ENCODE peak calls at places on chromosomes 6 and 20, in eight cellular contexts. One of them, this sample, is unnamed.

GRCh38 chr6:166277021-166277420 is 31.2 kb downstream of the PRR18 start:
- DNase-seq in foreskin fibroblast: peak
- DNase-seq in upper lobe of right lung: no peak
- DNase-seq in heart left ventricle: no peak
- DNase-seq in heart right ventricle: no peak
- DNase-seq in activated B cell treated with CpG ODN at 0.5 μM for 24 hours: no peak
- DNase-seq in colonic mucosa: no peak
- DNase-seq in choroid plexus epithelial cell: peak
- DNase-seq in this sample: no peak

GRCh38 chr6:47655719-47656595 is 42.4 kb upstream of the ADGRF4 start:
- DNase-seq in foreskin fibroblast: peak
- DNase-seq in upper lobe of right lung: no peak
- DNase-seq in heart left ventricle: no peak
- DNase-seq in heart right ventricle: peak
- DNase-seq in activated B cell treated with CpG ODN at 0.5 μM for 24 hours: no peak
- DNase-seq in colonic mucosa: peak
- DNase-seq in choroid plexus epithelial cell: no peak
- DNase-seq in this sample: no peak

GRCh38 chr6:132814716-132815570 is 574 bp downstream of the RPS12 start:
- DNase-seq in foreskin fibroblast: no peak
- DNase-seq in upper lobe of right lung: no peak
- DNase-seq in heart left ventricle: no peak
- DNase-seq in heart right ventricle: no peak
- DNase-seq in activated B cell treated with CpG ODN at 0.5 μM for 24 hours: no peak
- DNase-seq in colonic mucosa: no peak
- DNase-seq in choroid plexus epithelial cell: no peak
- DNase-seq in this sample: no peak

GRCh38 chr6:157984686-157985225 is 3.1 kb downstream of the SYNJ2 start:
- DNase-seq in foreskin fibroblast: no peak
- DNase-seq in upper lobe of right lung: peak
- DNase-seq in heart left ventricle: no peak
- DNase-seq in heart right ventricle: no peak
- DNase-seq in activated B cell treated with CpG ODN at 0.5 μM for 24 hours: no peak
- DNase-seq in colonic mucosa: no peak
- DNase-seq in choroid plexus epithelial cell: no peak
- DNase-seq in this sample: no peak

GRCh38 chr20:61701802-61702201 is 363.9 kb downstream of the TAF4 start:
- DNase-seq in foreskin fibroblast: no peak
- DNase-seq in upper lobe of right lung: no peak
- DNase-seq in heart left ventricle: no peak
- DNase-seq in heart right ventricle: no peak
- DNase-seq in activated B cell treated with CpG ODN at 0.5 μM for 24 hours: no peak
- DNase-seq in colonic mucosa: no peak
- DNase-seq in choroid plexus epithelial cell: no peak
- DNase-seq in this sample: no peak

GRCh38 chr6:37482356-37483292 is 17.1 kb downstream of the CCDC167 start:
- DNase-seq in foreskin fibroblast: no peak
- DNase-seq in upper lobe of right lung: no peak
- DNase-seq in heart left ventricle: no peak
- DNase-seq in heart right ventricle: no peak
- DNase-seq in activated B cell treated with CpG ODN at 0.5 μM for 24 hours: no peak
- DNase-seq in colonic mucosa: no peak
- DNase-seq in choroid plexus epithelial cell: no peak
- DNase-seq in this sample: peak

GRCh38 chr6:36791553-36792171 is 47.6 kb downstream of the CPNE5 start:
- DNase-seq in foreskin fibroblast: no peak
- DNase-seq in upper lobe of right lung: no peak
- DNase-seq in heart left ventricle: no peak
- DNase-seq in heart right ventricle: no peak
- DNase-seq in activated B cell treated with CpG ODN at 0.5 μM for 24 hours: no peak
- DNase-seq in colonic mucosa: no peak
- DNase-seq in choroid plexus epithelial cell: no peak
- DNase-seq in this sample: no peak

GRCh38 chr6:5466459-5466858 is 205.1 kb downstream of the FARS2 start:
- DNase-seq in foreskin fibroblast: peak
- DNase-seq in upper lobe of right lung: no peak
- DNase-seq in heart left ventricle: no peak
- DNase-seq in heart right ventricle: no peak
- DNase-seq in activated B cell treated with CpG ODN at 0.5 μM for 24 hours: no peak
- DNase-seq in colonic mucosa: no peak
- DNase-seq in choroid plexus epithelial cell: peak
- DNase-seq in this sample: no peak

GRCh38 chr6:165055231-165055630 is 254.2 kb downstream of the C6orf118 start:
- DNase-seq in foreskin fibroblast: no peak
- DNase-seq in upper lobe of right lung: no peak
- DNase-seq in heart left ventricle: no peak
- DNase-seq in heart right ventricle: no peak
- DNase-seq in activated B cell treated with CpG ODN at 0.5 μM for 24 hours: no peak
- DNase-seq in colonic mucosa: no peak
- DNase-seq in choroid plexus epithelial cell: no peak
- DNase-seq in this sample: no peak

GRCh38 chr6:16883414-16883813 is 122.2 kb upstream of the ATXN1 start:
- DNase-seq in foreskin fibroblast: no peak
- DNase-seq in upper lobe of right lung: no peak
- DNase-seq in heart left ventricle: no peak
- DNase-seq in heart right ventricle: no peak
- DNase-seq in activated B cell treated with CpG ODN at 0.5 μM for 24 hours: no peak
- DNase-seq in colonic mucosa: no peak
- DNase-seq in choroid plexus epithelial cell: no peak
- DNase-seq in this sample: no peak

GRCh38 chr6:113774122-113774835 is 82.9 kb upstream of the MARCKS start:
- DNase-seq in foreskin fibroblast: peak
- DNase-seq in upper lobe of right lung: no peak
- DNase-seq in heart left ventricle: no peak
- DNase-seq in heart right ventricle: no peak
- DNase-seq in activated B cell treated with CpG ODN at 0.5 μM for 24 hours: no peak
- DNase-seq in colonic mucosa: no peak
- DNase-seq in choroid plexus epithelial cell: peak
- DNase-seq in this sample: no peak

GRCh38 chr6:122452509-122452908 is 19.1 kb downstream of the SERINC1 start:
- DNase-seq in foreskin fibroblast: no peak
- DNase-seq in upper lobe of right lung: no peak
- DNase-seq in heart left ventricle: no peak
- DNase-seq in heart right ventricle: no peak
- DNase-seq in activated B cell treated with CpG ODN at 0.5 μM for 24 hours: no peak
- DNase-seq in colonic mucosa: no peak
- DNase-seq in choroid plexus epithelial cell: no peak
- DNase-seq in this sample: no peak

GRCh38 chr6:134937426-134937825 is 12.5 kb downstream of the ALDH8A1 start:
- DNase-seq in foreskin fibroblast: no peak
- DNase-seq in upper lobe of right lung: no peak
- DNase-seq in heart left ventricle: no peak
- DNase-seq in heart right ventricle: no peak
- DNase-seq in activated B cell treated with CpG ODN at 0.5 μM for 24 hours: no peak
- DNase-seq in colonic mucosa: no peak
- DNase-seq in choroid plexus epithelial cell: no peak
- DNase-seq in this sample: no peak

GRCh38 chr20:7610681-7611080 is 329.6 kb downstream of the HAO1 start:
- DNase-seq in foreskin fibroblast: no peak
- DNase-seq in upper lobe of right lung: no peak
- DNase-seq in heart left ventricle: no peak
- DNase-seq in heart right ventricle: no peak
- DNase-seq in activated B cell treated with CpG ODN at 0.5 μM for 24 hours: no peak
- DNase-seq in colonic mucosa: no peak
- DNase-seq in choroid plexus epithelial cell: no peak
- DNase-seq in this sample: no peak

GRCh38 chr6:75424610-75425548 is 68.7 kb downstream of the FILIP1 start:
- DNase-seq in foreskin fibroblast: peak
- DNase-seq in upper lobe of right lung: no peak
- DNase-seq in heart left ventricle: no peak
- DNase-seq in heart right ventricle: no peak
- DNase-seq in activated B cell treated with CpG ODN at 0.5 μM for 24 hours: no peak
- DNase-seq in colonic mucosa: no peak
- DNase-seq in choroid plexus epithelial cell: no peak
- DNase-seq in this sample: no peak

GRCh38 chr6:111828799-111829198 is 44.5 kb downstream of the FYN start:
- DNase-seq in foreskin fibroblast: no peak
- DNase-seq in upper lobe of right lung: no peak
- DNase-seq in heart left ventricle: no peak
- DNase-seq in heart right ventricle: no peak
- DNase-seq in activated B cell treated with CpG ODN at 0.5 μM for 24 hours: no peak
- DNase-seq in colonic mucosa: no peak
- DNase-seq in choroid plexus epithelial cell: no peak
- DNase-seq in this sample: no peak

GRCh38 chr6:169213814-169214520 is 39.7 kb downstream of the THBS2 start:
- DNase-seq in foreskin fibroblast: no peak
- DNase-seq in upper lobe of right lung: no peak
- DNase-seq in heart left ventricle: no peak
- DNase-seq in heart right ventricle: no peak
- DNase-seq in activated B cell treated with CpG ODN at 0.5 μM for 24 hours: no peak
- DNase-seq in colonic mucosa: peak
- DNase-seq in choroid plexus epithelial cell: no peak
- DNase-seq in this sample: no peak

GRCh38 chr6:130421567-130421966 is 55.8 kb downstream of the TMEM200A start:
- DNase-seq in foreskin fibroblast: peak
- DNase-seq in upper lobe of right lung: no peak
- DNase-seq in heart left ventricle: no peak
- DNase-seq in heart right ventricle: no peak
- DNase-seq in activated B cell treated with CpG ODN at 0.5 μM for 24 hours: no peak
- DNase-seq in colonic mucosa: no peak
- DNase-seq in choroid plexus epithelial cell: peak
- DNase-seq in this sample: no peak

GRCh38 chr6:139568956-139569538 is 194.6 kb upstream of the CITED2 start:
- DNase-seq in foreskin fibroblast: peak
- DNase-seq in upper lobe of right lung: no peak
- DNase-seq in heart left ventricle: no peak
- DNase-seq in heart right ventricle: no peak
- DNase-seq in activated B cell treated with CpG ODN at 0.5 μM for 24 hours: no peak
- DNase-seq in colonic mucosa: no peak
- DNase-seq in choroid plexus epithelial cell: peak
- DNase-seq in this sample: no peak

GRCh38 chr20:18404172-18404571 is 62.7 kb downstream of the DZANK1 start:
- DNase-seq in foreskin fibroblast: no peak
- DNase-seq in upper lobe of right lung: no peak
- DNase-seq in heart left ventricle: no peak
- DNase-seq in heart right ventricle: no peak
- DNase-seq in activated B cell treated with CpG ODN at 0.5 μM for 24 hours: no peak
- DNase-seq in colonic mucosa: no peak
- DNase-seq in choroid plexus epithelial cell: no peak
- DNase-seq in this sample: no peak

GRCh38 chr6:55963301-55963700 is 87.9 kb upstream of the BMP5 start:
- DNase-seq in foreskin fibroblast: peak
- DNase-seq in upper lobe of right lung: no peak
- DNase-seq in heart left ventricle: no peak
- DNase-seq in heart right ventricle: no peak
- DNase-seq in activated B cell treated with CpG ODN at 0.5 μM for 24 hours: no peak
- DNase-seq in colonic mucosa: no peak
- DNase-seq in choroid plexus epithelial cell: peak
- DNase-seq in this sample: no peak
- TF ChIP-seq CTCF in foreskin fibroblast: peak
- TF ChIP-seq CTCF in upper lobe of right lung: no peak
- TF ChIP-seq CTCF in heart left ventricle: no peak
- TF ChIP-seq CTCF in heart right ventricle: no peak
- TF ChIP-seq CTCF in activated B cell treated with CpG ODN at 0.5 μM for 24 hours: no peak
- TF ChIP-seq CTCF in colonic mucosa: no peak
- TF ChIP-seq CTCF in choroid plexus epithelial cell: peak
- TF ChIP-seq CTCF in this sample: no peak

GRCh38 chr6:25602680-25602982 is 49.4 kb upstream of the SCGN start:
- DNase-seq in foreskin fibroblast: no peak
- DNase-seq in upper lobe of right lung: no peak
- DNase-seq in heart left ventricle: no peak
- DNase-seq in heart right ventricle: no peak
- DNase-seq in activated B cell treated with CpG ODN at 0.5 μM for 24 hours: no peak
- DNase-seq in colonic mucosa: no peak
- DNase-seq in choroid plexus epithelial cell: no peak
- DNase-seq in this sample: no peak

GRCh38 chr6:25599516-25600060 is 52.4 kb upstream of the SCGN start:
- DNase-seq in foreskin fibroblast: no peak
- DNase-seq in upper lobe of right lung: no peak
- DNase-seq in heart left ventricle: no peak
- DNase-seq in heart right ventricle: no peak
- DNase-seq in activated B cell treated with CpG ODN at 0.5 μM for 24 hours: no peak
- DNase-seq in colonic mucosa: no peak
- DNase-seq in choroid plexus epithelial cell: no peak
- DNase-seq in this sample: no peak

GRCh38 chr6:25603251-25603650 is 48.8 kb upstream of the SCGN start:
- DNase-seq in foreskin fibroblast: no peak
- DNase-seq in upper lobe of right lung: no peak
- DNase-seq in heart left ventricle: no peak
- DNase-seq in heart right ventricle: no peak
- DNase-seq in activated B cell treated with CpG ODN at 0.5 μM for 24 hours: no peak
- DNase-seq in colonic mucosa: no peak
- DNase-seq in choroid plexus epithelial cell: no peak
- DNase-seq in this sample: no peak

GRCh38 chr6:25606151-25606550 is 45.9 kb upstream of the SCGN start:
- DNase-seq in foreskin fibroblast: no peak
- DNase-seq in upper lobe of right lung: no peak
- DNase-seq in heart left ventricle: no peak
- DNase-seq in heart right ventricle: no peak
- DNase-seq in activated B cell treated with CpG ODN at 0.5 μM for 24 hours: no peak
- DNase-seq in colonic mucosa: no peak
- DNase-seq in choroid plexus epithelial cell: no peak
- DNase-seq in this sample: no peak

GRCh38 chr6:25601797-25602679 is 50.0 kb upstream of the SCGN start:
- DNase-seq in foreskin fibroblast: peak
- DNase-seq in upper lobe of right lung: no peak
- DNase-seq in heart left ventricle: no peak
- DNase-seq in heart right ventricle: no peak
- DNase-seq in activated B cell treated with CpG ODN at 0.5 μM for 24 hours: no peak
- DNase-seq in colonic mucosa: no peak
- DNase-seq in choroid plexus epithelial cell: peak
- DNase-seq in this sample: no peak
- TF ChIP-seq CTCF in foreskin fibroblast: peak
- TF ChIP-seq CTCF in upper lobe of right lung: peak
- TF ChIP-seq CTCF in heart left ventricle: peak
- TF ChIP-seq CTCF in heart right ventricle: peak
- TF ChIP-seq CTCF in activated B cell treated with CpG ODN at 0.5 μM for 24 hours: peak
- TF ChIP-seq CTCF in colonic mucosa: peak
- TF ChIP-seq CTCF in choroid plexus epithelial cell: peak
- TF ChIP-seq CTCF in this sample: peak

DNA sequence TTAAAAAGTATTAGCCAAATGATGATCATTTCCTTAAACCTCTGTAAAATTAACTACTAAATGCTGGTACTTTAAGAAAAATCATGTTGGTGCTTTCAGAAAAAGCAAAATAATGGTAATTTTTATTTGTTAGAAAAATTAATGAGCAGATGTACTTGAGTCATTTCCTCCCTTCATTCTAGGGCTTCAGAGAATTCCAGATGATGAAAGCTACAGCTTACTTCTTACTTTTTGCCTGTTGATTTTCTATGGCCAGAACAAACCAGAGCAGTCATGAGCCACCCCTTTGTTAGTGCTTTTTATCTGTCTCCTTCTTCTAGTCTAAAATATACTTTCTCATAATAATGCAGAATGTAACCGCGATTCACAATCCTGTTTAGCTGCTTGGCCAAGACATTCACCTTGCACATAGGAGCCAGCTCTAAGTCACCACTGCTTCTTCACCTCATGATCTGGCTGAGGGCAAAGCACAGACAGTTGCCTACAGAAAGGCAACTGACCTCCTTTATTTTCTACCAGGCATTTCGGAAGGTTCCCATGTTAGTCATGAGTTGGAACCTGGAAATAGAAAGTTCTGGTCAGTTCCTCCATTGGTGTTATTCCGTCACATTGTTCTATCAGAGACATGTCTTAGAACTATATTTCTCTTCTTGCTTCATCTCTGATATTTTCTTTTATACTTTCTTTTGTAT is 43.5 kb upstream of the TINAG start:
- DNase-seq in foreskin fibroblast: peak
- DNase-seq in upper lobe of right lung: no peak
- DNase-seq in heart left ventricle: no peak
- DNase-seq in heart right ventricle: no peak
- DNase-seq in activated B cell treated with CpG ODN at 0.5 μM for 24 hours: no peak
- DNase-seq in colonic mucosa: no peak
- DNase-seq in choroid plexus epithelial cell: peak
- DNase-seq in this sample: no peak
- TF ChIP-seq CTCF in foreskin fibroblast: no peak
- TF ChIP-seq CTCF in upper lobe of right lung: no peak
- TF ChIP-seq CTCF in heart left ventricle: no peak
- TF ChIP-seq CTCF in heart right ventricle: no peak
- TF ChIP-seq CTCF in activated B cell treated with CpG ODN at 0.5 μM for 24 hours: no peak
- TF ChIP-seq CTCF in colonic mucosa: no peak
- TF ChIP-seq CTCF in choroid plexus epithelial cell: no peak
- TF ChIP-seq CTCF in this sample: no peak

GRCh38 chr20:25014816-25015215 is 22.3 kb upstream of the APMAP start:
- DNase-seq in foreskin fibroblast: no peak
- DNase-seq in upper lobe of right lung: no peak
- DNase-seq in heart left ventricle: peak
- DNase-seq in heart right ventricle: no peak
- DNase-seq in activated B cell treated with CpG ODN at 0.5 μM for 24 hours: no peak
- DNase-seq in colonic mucosa: no peak
- DNase-seq in choroid plexus epithelial cell: no peak
- DNase-seq in this sample: no peak
- TF ChIP-seq CTCF in foreskin fibroblast: no peak
- TF ChIP-seq CTCF in upper lobe of right lung: no peak
- TF ChIP-seq CTCF in heart left ventricle: no peak
- TF ChIP-seq CTCF in heart right ventricle: no peak
- TF ChIP-seq CTCF in activated B cell treated with CpG ODN at 0.5 μM for 24 hours: no peak
- TF ChIP-seq CTCF in colonic mucosa: no peak
- TF ChIP-seq CTCF in choroid plexus epithelial cell: no peak
- TF ChIP-seq CTCF in this sample: no peak